ENCODE peak calls at places on chromosomes 13 and 19, in ten cellular contexts. W is NCI-H1092; D is naive thymus-derived CD8-positive, alpha-beta T cell; A is CD8-positive, alpha-beta T cell; N is kidney tubule cell; E is AG10803; I is RPMI8226; H is GF-D8; K is AG09309; G is activated T-cell treated with anti-CD3 and anti-CD28 coated beads, Interleukin-2, amount 50 U/mL, for 48 hours. S is an unnamed sample.
A peak's percentile ranks its signal among the peaks of the same experiment; 100 is the strongest.

GRCh38 chr19:29837448-29837961 is 25.7 kb downstream of the CCNE1 start:
- DNase-seq in W (no peak), D (peak; percentile 58), A (no peak), N (no peak), E (no peak), I (peak; percentile 4), H (no peak), K (no peak), G (peak; percentile 61), S (no peak)

GRCh38 chr13:95386370-95386769 is 85.1 kb upstream of the ABCC4 start:
- DNase-seq in W (no peak), D (no peak), A (no peak), N (no peak), E (no peak), I (no peak), H (no peak), K (no peak), G (no peak), S (no peak)

GRCh38 chr13:50387124-50387581 is 371.9 kb downstream of the KCNRG start:
- DNase-seq in W (peak; percentile 17), D (no peak), A (no peak), N (peak; percentile 69), E (peak; percentile 40), I (peak; percentile 69), H (no peak), K (no peak), G (no peak), S (peak; percentile 69)

GRCh38 chr19:18433735-18434398 is 4.1 kb downstream of the ISYNA1 start:
- DNase-seq in W (no peak), D (no peak), A (no peak), N (no peak), E (no peak), I (peak; percentile 48), H (no peak), K (no peak), G (no peak), S (no peak)

GRCh38 chr19:41029524-41030432 is 38.7 kb downstream of the CYP2B6 start:
- DNase-seq in W (no peak), D (no peak), A (no peak), N (no peak), E (no peak), I (no peak), H (no peak), K (no peak), G (no peak), S (no peak)

GRCh38 chr19:56639217-56639616 is 3.7 kb upstream of the SMIM17 start:
- DNase-seq in W (no peak), D (no peak), A (no peak), N (no peak), E (no peak), I (peak; percentile 65), H (no peak), K (no peak), G (no peak), S (no peak)

GRCh38 chr13:39684531-39685137 is 29.2 kb downstream of the COG6 start:
- DNase-seq in W (no peak), D (no peak), A (no peak), N (peak; percentile 39), E (peak; percentile 63), I (peak; percentile 36), H (peak; percentile 44), K (no peak), G (no peak), S (peak; percentile 8)

GRCh38 chr19:55255618-55256423 is 3.0 kb downstream of the PPP6R1 start:
- DNase-seq in W (no peak), D (peak; percentile 25), A (peak; percentile 33), N (peak; percentile 79), E (peak; percentile 15), I (peak; percentile 41), H (peak; percentile 61), K (no peak), G (peak; percentile 73), S (no peak)

GRCh38 chr13:32645854-32646253 is 59.6 kb downstream of the PDS5B start:
- DNase-seq in W (no peak), D (peak; percentile 3), A (no peak), N (no peak), E (no peak), I (no peak), H (peak; percentile 38), K (no peak), G (peak; percentile 57), S (no peak)

GRCh38 chr13:53238241-53238640 is 209.6 kb downstream of the OLFM4 start:
- DNase-seq in W (peak; percentile 47), D (no peak), A (no peak), N (no peak), E (no peak), I (no peak), H (no peak), K (no peak), G (no peak), S (no peak)

GRCh38 chr13:99406799-99407201 is 94.5 kb upstream of the TM9SF2 start:
- DNase-seq in W (no peak), D (no peak), A (no peak), N (no peak), E (no peak), I (no peak), H (peak; percentile 77), K (no peak), G (no peak), S (no peak)

GRCh38 chr19:1429750-1430149 is 8.4 kb upstream of the RPS15 start:
- DNase-seq in W (no peak), D (no peak), A (no peak), N (no peak), E (no peak), I (no peak), H (no peak), K (no peak), G (no peak), S (no peak)

GRCh38 chr19:7427944-7428343 is 60.9 kb downstream of the PEX11G start:
- DNase-seq in W (no peak), D (no peak), A (no peak), N (no peak), E (no peak), I (no peak), H (no peak), K (peak; percentile 29), G (no peak), S (no peak)

GRCh38 chr13:98157188-98157587 is 14.3 kb downstream of the FARP1 start:
- DNase-seq in W (no peak), D (no peak), A (no peak), N (no peak), E (no peak), I (no peak), H (no peak), K (no peak), G (no peak), S (no peak)

GRCh38 chr19:6220385-6221191 is 59.2 kb downstream of the MLLT1 start:
- DNase-seq in W (no peak), D (no peak), A (no peak), N (no peak), E (peak; percentile 84), I (no peak), H (no peak), K (no peak), G (no peak), S (no peak)

GRCh38 chr19:12603714-12604113 is 6.9 kb downstream of the ZNF490 start:
- DNase-seq in W (no peak), D (peak; percentile 31), A (no peak), N (no peak), E (peak; percentile 36), I (peak; percentile 78), H (no peak), K (no peak), G (peak; percentile 35), S (no peak)

GRCh38 chr13:33204130-33204927 is 81.2 kb downstream of the STARD13 start:
- DNase-seq in W (no peak), D (no peak), A (no peak), N (no peak), E (peak; percentile 98), I (no peak), H (no peak), K (peak; percentile 93), G (no peak), S (no peak)

GRCh38 chr13:111168116-111168515 is 53.0 kb downstream of the ARHGEF7 start:
- DNase-seq in W (no peak), D (no peak), A (no peak), N (no peak), E (no peak), I (no peak), H (no peak), K (no peak), G (no peak), S (no peak)

GRCh38 chr13:100542546-100543156 is 45.9 kb downstream of the GGACT start:
- DNase-seq in W (no peak), D (peak; percentile 14), A (no peak), N (peak; percentile 35), E (peak; percentile 61), I (peak; percentile 72), H (no peak), K (peak; percentile 59), G (no peak), S (peak; percentile 23)

GRCh38 chr19:4742717-4743646 is 19.3 kb upstream of the DPP9 start:
- DNase-seq in W (peak; percentile 96), D (no peak), A (no peak), N (no peak), E (no peak), I (no peak), H (no peak), K (no peak), G (no peak), S (no peak)

GRCh38 chr19:4976412-4977298 is 7.7 kb downstream of the KDM4B start:
- DNase-seq in W (no peak), D (no peak), A (no peak), N (peak; percentile 79), E (peak; percentile 98), I (no peak), H (peak; percentile 95), K (peak; percentile 89), G (no peak), S (peak; percentile 66)

GRCh38 chr13:46489586-46490023 is 63.4 kb upstream of the LRCH1 start:
- DNase-seq in W (no peak), D (no peak), A (no peak), N (peak; percentile 67), E (peak; percentile 92), I (no peak), H (no peak), K (peak; percentile 85), G (no peak), S (no peak)

GRCh38 chr19:45676851-45677263 is 8.8 kb downstream of the GIPR start:
- DNase-seq in W (no peak), D (peak; percentile 47), A (peak; percentile 39), N (peak; percentile 10), E (no peak), I (no peak), H (no peak), K (no peak), G (no peak), S (no peak)

GRCh38 chr13:101893021-101893420 is 440.5 kb downstream of the ITGBL1 start:
- DNase-seq in W (no peak), D (no peak), A (no peak), N (no peak), E (no peak), I (no peak), H (no peak), K (no peak), G (no peak), S (no peak)

GRCh38 chr13:67230774-67231480 is 791 bp upstream of the PCDH9 start:
- DNase-seq in W (peak; percentile 69), D (no peak), A (no peak), N (peak; percentile 72), E (peak; percentile 52), I (peak; percentile 29), H (no peak), K (no peak), G (no peak), S (peak; percentile 87)

GRCh38 chr19:56689198-56689597 is 17.6 kb upstream of the ZNF835 start:
- DNase-seq in W (no peak), D (no peak), A (no peak), N (no peak), E (no peak), I (no peak), H (no peak), K (no peak), G (no peak), S (no peak)

GRCh38 chr19:5050016-5050656 is 81.2 kb downstream of the KDM4B start:
- DNase-seq in W (no peak), D (no peak), A (no peak), N (no peak), E (no peak), I (no peak), H (no peak), K (no peak), G (no peak), S (no peak)

GRCh38 chr13:40492511-40492910 is 173.9 kb downstream of the FOXO1 start:
- DNase-seq in W (no peak), D (no peak), A (no peak), N (no peak), E (no peak), I (no peak), H (no peak), K (no peak), G (peak; percentile 12), S (no peak)

S was measured in HEK293T.